ENCODE peak calls at places on chromosomes 12 and 14, in ten cellular contexts. F is stomach, H is HFF-Myc, I is epithelial cell of esophagus, Y is tibial nerve, W is heart right ventricle, C is HepG2, R is A549, B is AG09309, G is HFFc6. A is an unnamed sample.

GRCh38 chr12:101854747-101855146 is 22.6 kb upstream of the DRAM1 start:
- DNase-seq in R (no peak), G (no peak), I (no peak), Y (no peak), H (no peak), B (no peak), C (no peak), W (no peak), F (no peak), A (no peak)

GRCh38 chr14:28987516-28987915 is 220.9 kb downstream of the FOXG1 start:
- DNase-seq in F (no peak), G (no peak), I (peak), C (no peak), H (no peak), R (no peak), Y (no peak), B (no peak), W (no peak), A (no peak)

GRCh38 chr14:65156568-65157366 is 54.5 kb upstream of the MAX start:
- DNase-seq in I (peak), B (peak), G (peak), F (no peak), W (peak), R (no peak), Y (no peak), H (peak), C (no peak), A (no peak)

GRCh38 chr14:59037086-59037485 is 151.4 kb upstream of the DAAM1 start:
- DNase-seq in R (no peak), W (no peak), G (no peak), C (no peak), I (peak), F (no peak), H (no peak), B (no peak), Y (no peak), A (no peak)

GRCh38 chr14:85558505-85558904 is 28.6 kb downstream of the FLRT2 start:
- DNase-seq in C (no peak), Y (no peak), B (no peak), I (no peak), W (no peak), R (no peak), H (no peak), G (no peak), F (no peak), A (no peak)

GRCh38 chr12:96047621-96048211 is 12.3 kb upstream of the LTA4H start:
- DNase-seq in R (peak), C (peak), B (peak), W (no peak), H (no peak), G (peak), F (peak), Y (no peak), I (peak), A (no peak)

GRCh38 chr14:99955826-99956455 is 109.3 kb upstream of the EVL start:
- DNase-seq in H (no peak), Y (no peak), F (no peak), I (peak), W (no peak), R (no peak), G (no peak), B (no peak), C (no peak), A (no peak)

GRCh38 chr14:24094839-24095195 is 706 bp downstream of the PCK2 start:
- DNase-seq in F (no peak), C (no peak), I (no peak), W (no peak), B (no peak), Y (no peak), G (no peak), R (no peak), H (no peak), A (no peak)

GRCh38 chr14:84250863-84251262 is 1279.1 kb upstream of the FLRT2 start:
- DNase-seq in Y (no peak), R (no peak), C (no peak), I (no peak), W (peak), F (no peak), B (no peak), G (no peak), H (no peak), A (no peak)

GRCh38 chr12:58369576-58369975 is 428.2 kb downstream of the ATP23 start:
- DNase-seq in I (peak), C (no peak), Y (no peak), W (no peak), G (peak), R (no peak), H (no peak), F (no peak), B (no peak), A (no peak)

GRCh38 chr12:1022032-1022970 is 31.3 kb downstream of the ERC1 start:
- DNase-seq in H (no peak), C (no peak), F (no peak), W (no peak), I (no peak), R (no peak), Y (no peak), G (no peak), B (no peak), A (no peak)

GRCh38 chr12:27229367-27229766 is 14.7 kb upstream of the STK38L start:
- DNase-seq in F (no peak), C (no peak), R (no peak), G (no peak), Y (no peak), B (no peak), W (no peak), H (no peak), I (no peak), A (no peak)

GRCh38 chr12:64828713-64829112 is 4.3 kb downstream of the TBC1D30 start:
- DNase-seq in G (no peak), C (no peak), H (no peak), R (no peak), B (no peak), W (no peak), I (no peak), Y (no peak), F (no peak), A (no peak)

GRCh38 chr12:6792522-6793201 is 3.3 kb downstream of the CD4 start:
- DNase-seq in C (peak), R (no peak), B (no peak), W (peak), G (no peak), F (no peak), I (no peak), Y (no peak), H (no peak), A (peak)

GRCh38 chr12:57127710-57128518 is at the start of gene LRP1:
- DNase-seq in C (peak), H (no peak), F (peak), Y (peak), G (peak), I (peak), W (peak), R (peak), B (no peak), A (peak)

GRCh38 chr12:85092814-85093370 is 56.7 kb downstream of the LRRIQ1 start:
- DNase-seq in W (no peak), C (peak), F (no peak), B (no peak), I (peak), R (no peak), H (no peak), Y (no peak), G (no peak), A (no peak)

GRCh38 chr12:108447168-108447840 is 67.8 kb upstream of the FICD start:
- DNase-seq in F (no peak), W (no peak), H (no peak), C (no peak), Y (no peak), I (peak), R (no peak), B (no peak), G (no peak), A (no peak)

GRCh38 chr12:117333331-117334000 is 28.0 kb downstream of the NOS1 start:
- DNase-seq in G (no peak), C (no peak), B (no peak), Y (no peak), I (no peak), R (no peak), H (no peak), F (no peak), W (no peak), A (no peak)

GRCh38 chr12:54373619-54374554 is 9.6 kb upstream of the GPR84 start:
- DNase-seq in C (no peak), B (no peak), I (peak), F (no peak), Y (no peak), W (no peak), G (no peak), H (no peak), R (peak), A (no peak)

GRCh38 chr12:67519824-67520433 is 128.6 kb upstream of the DYRK2 start:
- DNase-seq in C (no peak), H (no peak), G (no peak), W (no peak), F (no peak), R (no peak), I (peak), Y (no peak), B (no peak), A (no peak)

GRCh38 chr12:111976860-111977259 is 36.1 kb downstream of the TMEM116 start:
- DNase-seq in H (no peak), B (no peak), F (no peak), I (no peak), Y (no peak), C (no peak), W (no peak), G (no peak), R (no peak), A (no peak)

GRCh38 chr14:21860172-21860571 is 186.6 kb upstream of the OR4E1 start:
- DNase-seq in Y (no peak), F (no peak), I (peak), R (peak), G (no peak), W (no peak), H (no peak), C (peak), B (no peak), A (no peak)
- TF ChIP-seq CTCF in Y (no peak), F (peak), I (peak), R (peak), G (peak), W (no peak), H (peak), C (peak), B (peak), A (peak)

DNA sequence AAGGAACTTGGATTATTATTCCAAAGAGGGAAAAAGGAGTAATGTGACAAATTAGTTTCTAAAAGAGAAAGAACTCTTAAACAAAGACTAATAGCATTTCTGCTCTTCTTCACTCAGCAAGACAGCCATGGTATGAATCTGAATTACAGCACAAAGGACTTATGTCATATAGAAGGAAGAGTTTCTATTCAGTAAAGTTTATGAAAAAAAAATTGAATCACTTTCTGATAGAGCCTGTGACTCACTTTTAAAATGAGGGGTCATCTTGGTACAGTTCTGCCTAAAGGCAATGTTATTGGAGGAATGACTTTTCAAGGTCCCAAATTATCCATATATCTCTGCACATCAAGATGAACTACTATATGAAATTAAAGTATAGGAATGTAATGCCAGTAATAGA is 101.7 kb downstream of the DUSP6 start:
- DNase-seq in G (no peak), F (no peak), C (no peak), Y (no peak), I (peak), W (no peak), H (no peak), B (no peak), R (no peak), A (no peak)
- TF ChIP-seq CTCF in G (no peak), F (no peak), C (no peak), Y (no peak), I (no peak), W (no peak), H (no peak), B (no peak), R (no peak), A (no peak)

GRCh38 chr14:52678591-52678990 is 16.8 kb downstream of the ERO1A start:
- DNase-seq in H (no peak), I (peak), C (peak), B (no peak), G (no peak), W (no peak), F (no peak), R (peak), Y (no peak), A (no peak)
- TF ChIP-seq CTCF in H (peak), I (peak), C (no peak), B (peak), G (peak), W (no peak), F (peak), R (peak), Y (no peak), A (peak)

DNA sequence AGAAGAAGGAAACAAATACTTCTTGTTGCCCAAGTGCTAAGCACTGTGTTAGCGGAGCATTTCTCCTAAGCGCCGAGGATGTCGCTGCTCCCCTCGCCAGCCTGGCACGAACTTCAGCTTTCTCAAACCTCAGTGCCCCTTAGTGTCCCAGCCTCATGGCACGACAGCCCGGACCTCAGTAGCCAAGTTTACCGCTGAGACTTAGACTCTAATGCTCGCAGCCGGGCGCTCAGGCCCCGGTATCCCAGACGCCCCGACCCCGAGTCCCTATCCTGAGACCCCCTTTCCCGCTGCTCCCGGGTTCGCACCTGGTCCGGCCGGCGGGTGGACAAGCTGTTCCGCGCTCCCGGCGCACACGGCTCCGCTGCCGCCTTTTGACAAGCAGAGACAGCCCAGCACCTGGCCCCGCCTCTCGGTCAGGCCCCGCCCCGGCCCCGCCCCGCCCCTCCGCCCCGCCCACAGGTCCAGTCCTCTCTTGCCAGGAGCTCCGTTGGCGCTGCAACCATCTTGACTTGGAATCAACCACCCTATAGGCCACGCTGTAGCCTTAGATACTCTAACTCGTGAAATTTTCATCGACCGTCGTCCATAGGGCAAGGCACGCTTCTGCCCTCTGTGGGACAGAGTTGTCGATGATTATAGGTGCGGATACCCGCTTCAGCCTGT is at the start of gene VDR:
- DNase-seq in Y (peak), I (peak), H (no peak), F (peak), G (peak), R (peak), C (peak), W (peak), B (no peak), A (peak)
- TF ChIP-seq CTCF in Y (peak), I (peak), H (peak), F (no peak), G (no peak), R (no peak), C (no peak), W (no peak), B (peak), A (no peak)

GRCh38 chr12:28320353-28320752 is 130.1 kb downstream of the CCDC91 start:
- DNase-seq in W (no peak), I (no peak), R (no peak), C (peak), H (no peak), B (no peak), G (no peak), Y (no peak), F (no peak), A (no peak)
- TF ChIP-seq CTCF in W (no peak), I (no peak), R (no peak), C (no peak), H (no peak), B (no peak), G (no peak), Y (no peak), F (no peak), A (no peak)

GRCh38 chr14:34874386-34875030 is 652 bp downstream of the BAZ1A start:
- DNase-seq in W (peak), Y (peak), B (no peak), G (peak), H (no peak), R (peak), I (peak), F (peak), C (peak), A (peak)

GRCh38 chr14:34873591-34874385 is 1.4 kb downstream of the BAZ1A start:
- DNase-seq in C (no peak), W (peak), I (peak), B (no peak), H (peak), Y (peak), R (peak), F (peak), G (no peak), A (peak)

GRCh38 chr14:34872822-34873590 is 2.2 kb downstream of the BAZ1A start:
- DNase-seq in I (peak), G (peak), C (peak), W (no peak), H (no peak), F (no peak), B (no peak), R (peak), Y (no peak), A (no peak)

GRCh38 chr14:34875031-34875922 is at the start of gene BAZ1A:
- DNase-seq in R (peak), Y (peak), I (peak), H (peak), B (peak), F (peak), W (peak), C (peak), G (peak), A (no peak)
- TF ChIP-seq CTCF in R (no peak), Y (no peak), I (no peak), H (no peak), B (peak), F (no peak), W (no peak), C (peak), G (no peak), A (no peak)

GRCh38 chr14:46259536-46259935 is 392.0 kb downstream of the RPL10L start:
- DNase-seq in R (peak), B (no peak), F (no peak), C (no peak), H (no peak), Y (no peak), G (no peak), I (no peak), W (no peak), A (no peak)
- TF ChIP-seq CTCF in R (no peak), B (no peak), F (no peak), C (no peak), H (no peak), Y (no peak), G (no peak), I (no peak), W (no peak), A (no peak)

DNA sequence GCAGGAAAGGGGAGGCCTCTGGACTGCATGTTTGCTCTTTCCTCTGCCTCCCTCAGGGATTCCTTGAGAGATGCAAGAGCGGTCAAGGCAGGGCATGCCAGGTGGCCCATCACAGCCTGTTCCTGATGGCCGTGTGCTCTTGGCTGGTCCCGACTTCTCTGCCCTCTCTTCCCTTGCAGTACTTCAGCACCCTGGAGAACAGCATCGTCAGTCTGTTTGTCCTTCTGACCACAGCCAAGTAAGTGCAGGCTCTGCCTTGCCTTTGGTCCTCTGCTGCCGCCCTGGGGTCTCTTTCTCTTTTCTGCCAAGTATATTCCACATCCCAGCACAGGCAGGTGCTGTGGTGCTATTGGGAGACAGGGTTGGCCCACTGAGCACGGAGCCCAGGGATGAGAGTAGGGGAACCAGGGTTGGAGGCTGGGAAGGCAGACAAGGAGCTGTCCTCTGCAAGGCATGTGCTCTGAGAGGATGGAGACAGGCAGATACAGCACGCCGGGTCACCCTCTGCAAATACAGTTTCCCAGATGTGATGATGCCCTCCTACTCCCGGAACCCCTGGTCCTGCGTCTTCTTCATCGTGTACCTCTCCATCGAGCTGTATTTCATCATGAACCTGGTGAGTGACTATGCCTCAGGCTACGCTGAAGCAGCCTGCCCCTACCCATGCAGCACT is 51.9 kb downstream of the TPCN1 start:
- DNase-seq in H (no peak), W (no peak), C (no peak), B (no peak), Y (no peak), G (no peak), I (no peak), R (no peak), F (no peak), A (no peak)
- TF ChIP-seq CTCF in H (no peak), W (no peak), C (no peak), B (no peak), Y (no peak), G (no peak), I (no peak), R (no peak), F (no peak), A (no peak)

GRCh38 chr12:5691943-5692342 is 253.1 kb downstream of the ANO2 start:
- DNase-seq in H (no peak), G (no peak), W (no peak), C (no peak), Y (no peak), B (no peak), F (no peak), R (no peak), I (no peak), A (no peak)

GRCh38 chr12:5692850-5693249 is 252.2 kb downstream of the ANO2 start:
- DNase-seq in I (no peak), W (no peak), R (no peak), G (no peak), H (no peak), F (no peak), C (no peak), Y (no peak), B (no peak), A (no peak)

GRCh38 chr12:5688226-5688625 is 256.3 kb downstream of the NTF3 start:
- DNase-seq in W (no peak), C (no peak), H (no peak), F (no peak), B (no peak), Y (no peak), G (no peak), R (no peak), I (no peak), A (no peak)

GRCh38 chr12:5690240-5690639 is 254.8 kb downstream of the ANO2 start:
- DNase-seq in W (no peak), H (no peak), B (no peak), F (no peak), G (no peak), R (no peak), Y (no peak), C (no peak), I (no peak), A (no peak)

GRCh38 chr12:5689773-5690172 is 255.3 kb downstream of the ANO2 start:
- DNase-seq in H (no peak), Y (no peak), C (no peak), R (peak), F (no peak), I (no peak), W (no peak), B (no peak), G (no peak), A (no peak)
- TF ChIP-seq CTCF in H (no peak), Y (no peak), C (no peak), R (no peak), F (no peak), I (no peak), W (no peak), B (no peak), G (no peak), A (no peak)

DNA sequence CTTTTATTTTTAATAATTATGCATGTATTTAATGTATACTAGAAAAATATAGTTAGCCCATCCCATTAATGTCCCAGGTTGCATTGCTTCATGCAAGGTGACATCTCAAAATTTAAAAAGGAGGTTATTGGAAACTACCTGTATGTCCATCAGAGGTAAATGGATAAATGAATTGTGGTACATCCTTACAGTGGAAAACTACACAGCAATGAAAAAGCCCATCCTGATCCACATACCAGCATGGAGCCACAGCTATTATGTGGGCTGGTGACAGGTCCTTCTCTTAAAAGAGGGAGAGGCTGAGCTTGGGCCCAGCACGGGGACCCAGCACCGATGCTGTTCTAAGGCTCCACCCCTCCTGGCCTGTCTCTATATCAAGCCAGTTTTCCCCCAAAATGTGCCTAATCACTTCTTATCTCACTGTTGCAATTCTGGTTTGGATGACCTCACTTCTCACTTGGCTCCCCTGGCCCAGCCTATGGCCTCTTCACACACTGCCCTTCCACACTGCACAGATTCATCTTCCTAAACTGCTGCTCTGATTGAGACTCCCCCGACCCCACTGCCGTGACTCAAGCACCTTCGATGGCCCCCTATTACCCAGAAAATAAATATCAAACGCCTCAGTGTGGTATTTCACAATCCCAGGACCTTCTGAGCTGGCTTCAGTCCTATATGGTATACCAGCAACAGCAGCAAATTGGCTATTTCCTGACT is 97.1 kb upstream of the NCOR2 start:
- DNase-seq in H (no peak), G (no peak), B (no peak), Y (no peak), R (no peak), W (no peak), I (no peak), F (no peak), C (no peak), A (no peak)
- TF ChIP-seq CTCF in H (no peak), G (no peak), B (no peak), Y (no peak), R (no peak), W (no peak), I (no peak), F (no peak), C (no peak), A (no peak)

A was measured in mesothelial cell of epicardium.